ENCODE peak calls at places on chromosome 6, in nine cellular contexts. P is ovary, Y is PC-3, I is A673, O is kidney, W is prostate gland, Q is heart left ventricle, A is spleen, F is tibial artery. E is an unnamed sample. For H3K4me1, the result is how much of the 10 kb centered on the place peaks cover.

GRCh38 chr6:113879186-113880096 is 22.3 kb downstream of the MARCKS start:
- DNase-seq in P (peak), Y (peak), I (peak), O (no peak), W (peak), Q (peak), A (no peak), F (no peak), E (no peak)

GRCh38 chr6:27505209-27506027 is 32.5 kb upstream of the ZNF184 start:
- DNase-seq in P (peak), Y (peak), I (peak), O (no peak), W (peak), Q (no peak), A (no peak), F (no peak), E (no peak)

GRCh38 chr6:31806470-31807272 is at the start of gene LSM2:
- DNase-seq in P (peak), Y (peak), I (peak), O (peak), W (peak), Q (peak), A (peak), F (peak), E (peak)

GRCh38 chr6:101116337-101116736 is 235.2 kb upstream of the ASCC3 start:
- DNase-seq in P (no peak), Y (no peak), I (no peak), O (no peak), W (no peak), Q (no peak), A (no peak), F (no peak), E (no peak)

GRCh38 chr6:10099648-10100047 is 315.2 kb downstream of the TFAP2A start:
- DNase-seq in P (no peak), Y (peak), I (no peak), O (no peak), W (no peak), Q (no peak), A (no peak), F (no peak), E (no peak)

GRCh38 chr6:111445786-111446395 is 37.1 kb downstream of the REV3L start:
- DNase-seq in P (no peak), Y (peak), I (peak), O (no peak), W (no peak), Q (no peak), A (no peak), F (no peak), E (no peak)

GRCh38 chr6:148980234-148980633 is 233.4 kb downstream of the UST start:
- DNase-seq in P (no peak), Y (no peak), I (no peak), O (no peak), W (no peak), Q (no peak), A (no peak), F (no peak), E (no peak)

GRCh38 chr6:24951831-24952299 is 16.1 kb upstream of the RIPOR2 start:
- DNase-seq in P (no peak), Y (no peak), I (no peak), O (no peak), W (no peak), Q (peak), A (peak), F (no peak), E (no peak)

GRCh38 chr6:167560673-167561569 is 236.0 kb downstream of the TTLL2 start:
- DNase-seq in P (no peak), Y (no peak), I (no peak), O (no peak), W (no peak), Q (no peak), A (no peak), F (no peak), E (no peak)

GRCh38 chr6:53918854-53919253 is 124.0 kb downstream of the LRRC1 start:
- DNase-seq in P (no peak), Y (no peak), I (no peak), O (no peak), W (peak), Q (no peak), A (no peak), F (no peak), E (no peak)

GRCh38 chr6:29825848-29826247 is 1.8 kb upstream of the HLA-G start:
- DNase-seq in P (no peak), Y (no peak), I (no peak), O (no peak), W (no peak), Q (no peak), A (no peak), F (no peak), E (no peak)

GRCh38 chr6:145310116-145310515 is 425.2 kb downstream of the EPM2A start:
- DNase-seq in P (no peak), Y (peak), I (no peak), O (no peak), W (no peak), Q (no peak), A (no peak), F (no peak), E (no peak)

GRCh38 chr6:36350681-36351091 is 14.0 kb upstream of the BNIP5 start:
- DNase-seq in P (peak), Y (no peak), I (no peak), O (peak), W (no peak), Q (peak), A (no peak), F (no peak), E (no peak)

GRCh38 chr6:90610671-90611542 is 24.0 kb upstream of the MAP3K7 start:
- DNase-seq in P (peak), Y (no peak), I (peak), O (peak), W (peak), Q (peak), A (peak), F (no peak), E (no peak)

GRCh38 chr6:128053109-128053508 is 152.3 kb upstream of the THEMIS start:
- DNase-seq in P (no peak), Y (no peak), I (no peak), O (no peak), W (no peak), Q (no peak), A (no peak), F (no peak), E (no peak)

GRCh38 chr6:112909781-112910180 is 562.7 kb downstream of the RFPL4B start:
- DNase-seq in P (no peak), Y (peak), I (no peak), O (no peak), W (no peak), Q (no peak), A (no peak), F (no peak), E (no peak)

GRCh38 chr6:189676-190075 is 102.6 kb upstream of the DUSP22 start:
- DNase-seq in P (no peak), Y (no peak), I (no peak), O (no peak), W (no peak), Q (no peak), A (no peak), F (no peak), E (no peak)

GRCh38 chr6:170029416-170030283 is 261.2 kb downstream of the DLL1 start:
- DNase-seq in P (no peak), Y (no peak), I (no peak), O (peak), W (no peak), Q (no peak), A (peak), F (peak), E (no peak)

GRCh38 chr6:134477991-134478635 is 160.2 kb upstream of the SGK1 start:
- DNase-seq in P (no peak), Y (no peak), I (no peak), O (no peak), W (no peak), Q (no peak), A (no peak), F (no peak), E (no peak)

GRCh38 chr6:10237284-10238043 is 177.4 kb downstream of the TFAP2A start:
- DNase-seq in P (no peak), Y (peak), I (no peak), O (no peak), W (no peak), Q (no peak), A (no peak), F (no peak), E (no peak)

GRCh38 chr6:38185244-38185643 is 365.7 kb downstream of the ZFAND3 start:
- DNase-seq in P (no peak), Y (no peak), I (no peak), O (no peak), W (no peak), Q (no peak), A (peak), F (no peak), E (no peak)

GRCh38 chr6:34506718-34507117 is 40.8 kb downstream of the PACSIN1 start:
- DNase-seq in P (no peak), Y (no peak), I (no peak), O (no peak), W (no peak), Q (no peak), A (peak), F (no peak), E (no peak)

GRCh38 chr6:151869787-151870186 is 62.3 kb downstream of the ESR1 start:
- DNase-seq in P (no peak), Y (no peak), I (no peak), O (no peak), W (no peak), Q (no peak), A (no peak), F (no peak), E (no peak)

GRCh38 chr6:136510782-136511181 is 39.4 kb downstream of the MAP7 start:
- DNase-seq in P (no peak), Y (no peak), I (no peak), O (no peak), W (no peak), Q (no peak), A (no peak), F (no peak), E (no peak)

GRCh38 chr6:35970181-35970580 is 49.3 kb upstream of the SRPK1 start:
- DNase-seq in P (no peak), Y (peak), I (no peak), O (no peak), W (no peak), Q (no peak), A (no peak), F (no peak), E (no peak)

GRCh38 chr6:103937389-103937788 is 922.3 kb downstream of the HACE1 start:
- DNase-seq in P (no peak), Y (no peak), I (no peak), O (no peak), W (no peak), Q (no peak), A (no peak), F (no peak), E (no peak)

GRCh38 chr6:112372213-112372806 is 25.2 kb downstream of the RFPL4B start:
- DNase-seq in P (no peak), Y (peak), I (peak), O (no peak), W (no peak), Q (no peak), A (no peak), F (no peak), E (no peak)

GRCh38 chr6:115667478-115667996 is 393.2 kb downstream of the FRK start:
- DNase-seq in P (no peak), Y (no peak), I (no peak), O (no peak), W (no peak), Q (no peak), A (no peak), F (no peak), E (no peak)

GRCh38 chr6:36577298-36577697 is 16.9 kb upstream of the SRSF3 start:
- DNase-seq in P (no peak), Y (peak), I (no peak), O (no peak), W (peak), Q (no peak), A (no peak), F (no peak), E (no peak)

GRCh38 chr6:136471372-136471771 is 78.8 kb downstream of the MAP7 start:
- DNase-seq in P (no peak), Y (no peak), I (no peak), O (no peak), W (no peak), Q (no peak), A (no peak), F (no peak), E (no peak)

GRCh38 chr6:100504786-100505737 is 40.3 kb upstream of the SIM1 start:
- DNase-seq in P (no peak), Y (peak), I (no peak), O (no peak), W (no peak), Q (peak), A (no peak), F (no peak), E (peak)

GRCh38 chr6:98839788-98840361 is 5.5 kb downstream of the POU3F2 start:
- DNase-seq in P (no peak), Y (peak), I (peak), O (no peak), W (no peak), Q (no peak), A (no peak), F (no peak), E (no peak)

GRCh38 chr6:24054388-24054787 is 71.6 kb upstream of the NRSN1 start:
- DNase-seq in P (no peak), Y (no peak), I (no peak), O (no peak), W (no peak), Q (no peak), A (no peak), F (no peak), E (no peak)

GRCh38 chr6:35919085-35919826 is 1.6 kb downstream of the SRPK1 start:
- DNase-seq in P (no peak), Y (peak), I (no peak), O (no peak), W (no peak), Q (no peak), A (no peak), F (no peak), E (no peak)

GRCh38 chr6:168834814-168835213 is 393.8 kb downstream of the SMOC2 start:
- DNase-seq in P (no peak), Y (no peak), I (no peak), O (no peak), W (peak), Q (no peak), A (no peak), F (no peak), E (no peak)

GRCh38 chr6:21507811-21508210 is 85.7 kb upstream of the SOX4 start:
- DNase-seq in P (no peak), Y (peak), I (no peak), O (no peak), W (no peak), Q (no peak), A (no peak), F (no peak), E (no peak)

GRCh38 chr6:9553002-9553401 is 861.9 kb downstream of the TFAP2A start:
- DNase-seq in P (no peak), Y (no peak), I (no peak), O (no peak), W (no peak), Q (no peak), A (no peak), F (no peak), E (no peak)

GRCh38 chr6:135939216-135939610 is 87.7 kb downstream of the PDE7B start:
- DNase-seq in P (peak), Y (no peak), I (no peak), O (no peak), W (no peak), Q (no peak), A (no peak), F (peak), E (no peak)

GRCh38 chr6:7142228-7142801 is 34.6 kb downstream of the RREB1 start:
- DNase-seq in P (no peak), Y (no peak), I (no peak), O (peak), W (no peak), Q (no peak), A (peak), F (no peak), E (no peak)

GRCh38 chr6:7138921-7139358 is 31.2 kb downstream of the RREB1 start:
- DNase-seq in P (no peak), Y (peak), I (no peak), O (no peak), W (no peak), Q (peak), A (no peak), F (no peak), E (no peak)

GRCh38 chr6:7139835-7140470 is 32.2 kb downstream of the RREB1 start:
- DNase-seq in P (no peak), Y (no peak), I (no peak), O (no peak), W (no peak), Q (no peak), A (no peak), F (no peak), E (no peak)

GRCh38 chr6:7143161-7143974 is 35.6 kb downstream of the RREB1 start:
- DNase-seq in P (no peak), Y (no peak), I (no peak), O (no peak), W (no peak), Q (no peak), A (no peak), F (no peak), E (no peak)

DNA sequence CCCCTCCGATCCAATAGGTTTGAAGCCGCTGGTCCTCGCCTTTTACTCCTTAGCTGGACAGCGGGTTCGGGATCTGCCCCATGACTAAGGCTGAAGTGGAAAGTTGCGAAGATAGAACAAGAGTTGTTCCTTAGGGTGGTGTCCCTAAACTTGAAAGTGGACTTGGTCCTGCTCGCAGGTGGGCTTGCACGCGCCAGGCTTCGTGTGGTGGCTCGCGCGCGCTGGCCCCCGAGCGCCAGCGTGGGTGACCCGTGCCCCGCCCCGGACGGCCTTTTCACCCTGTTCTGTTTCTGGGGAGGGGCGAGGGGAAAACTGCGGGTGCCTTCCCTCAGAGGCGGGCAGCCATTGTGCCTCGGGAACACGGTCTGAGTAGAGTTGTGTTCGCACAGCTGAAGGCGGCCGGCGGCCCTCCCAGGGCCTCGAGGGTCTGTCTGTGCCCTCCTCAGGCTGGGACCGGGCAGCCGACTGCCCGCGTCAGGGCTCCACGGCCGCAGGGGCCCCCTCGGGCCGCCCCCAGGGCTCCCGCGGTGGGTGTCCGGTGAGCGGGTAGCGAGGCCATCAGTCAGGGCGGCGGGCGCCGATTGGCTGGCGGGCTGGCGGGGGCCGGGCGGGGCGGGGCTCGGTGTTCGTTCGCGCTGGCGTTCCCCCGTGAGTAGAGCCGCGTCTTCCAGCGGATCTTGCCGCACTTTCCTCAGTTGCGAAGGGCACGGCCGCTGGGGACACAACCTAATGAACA is 33.0 kb downstream of the RREB1 start:
- DNase-seq in P (peak), Y (peak), I (peak), O (peak), W (peak), Q (peak), A (peak), F (peak), E (peak)
- H3K4me1 ChIP-seq in P (under half), Y (half or more), I (half or more), O (half or more), W (under half), Q (half or more), A (half or more), F (under half), E (under half)

GRCh38 chr6:72643214-72643613 is 21.4 kb downstream of the KCNQ5 start:
- DNase-seq in P (no peak), Y (no peak), I (peak), O (no peak), W (no peak), Q (no peak), A (no peak), F (no peak), E (no peak)
- TF ChIP-seq CTCF in P (no peak), Y (no peak), I (peak), O (no peak), W (no peak), Q (no peak), A (no peak), F (no peak), E (no peak)

DNA sequence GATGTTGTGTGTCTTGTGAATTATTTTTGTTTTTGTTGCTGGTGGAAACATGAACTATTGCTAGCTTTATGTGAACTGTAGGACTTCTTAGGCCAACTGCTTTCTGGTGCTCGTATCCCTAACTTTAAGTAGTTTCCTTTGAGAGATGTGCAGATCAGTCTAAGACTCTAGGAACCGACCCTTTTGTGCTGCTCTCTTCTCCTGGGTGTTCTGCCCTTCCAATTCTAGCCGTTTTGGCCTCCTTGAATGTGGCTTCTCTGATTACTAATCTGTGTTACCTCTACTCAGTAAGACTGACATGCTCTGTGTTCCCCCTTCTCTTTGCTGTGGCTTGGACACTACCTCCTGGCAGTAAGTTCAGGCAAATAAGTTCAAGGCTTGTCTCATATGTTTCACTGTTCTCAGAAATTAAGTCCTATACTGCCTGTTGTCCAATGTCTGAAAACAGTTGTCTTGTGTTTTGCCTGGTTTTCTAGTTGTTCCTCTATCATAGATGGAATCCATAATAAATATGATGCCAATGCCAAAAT is 58.0 kb downstream of the FOXO3 start:
- DNase-seq in P (no peak), Y (no peak), I (no peak), O (no peak), W (no peak), Q (no peak), A (no peak), F (no peak), E (no peak)
- H3K4me1 ChIP-seq in P (under half), Y (under half), I (under half), O (under half), W (under half), Q (half or more), A (half or more), F (under half), E (half or more)

GRCh38 chr6:140857734-140858380 is 1274.9 kb upstream of the GJE1 start:
- DNase-seq in P (no peak), Y (peak), I (peak), O (no peak), W (no peak), Q (no peak), A (no peak), F (no peak), E (no peak)
- TF ChIP-seq CTCF in P (peak), Y (no peak), I (no peak), O (no peak), W (no peak), Q (no peak), A (no peak), F (no peak), E (no peak)

DNA sequence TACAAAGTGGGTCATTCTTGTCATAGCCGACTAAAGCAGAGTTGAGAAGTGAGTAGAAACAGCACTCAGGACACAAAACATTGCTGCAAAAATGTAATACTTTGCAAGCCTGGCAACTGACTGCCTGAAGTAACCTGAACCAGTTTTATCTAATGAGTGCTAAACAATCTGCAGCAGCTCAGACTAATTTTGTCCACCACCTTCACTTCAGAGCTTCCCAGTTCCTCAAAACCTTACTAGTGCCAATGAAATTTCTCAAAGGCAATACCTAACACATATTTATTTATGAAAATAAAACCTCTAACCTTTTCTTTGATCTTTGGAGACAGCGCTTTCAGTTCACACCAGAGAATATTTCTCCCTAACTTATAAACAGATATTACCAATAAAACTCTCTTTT is 56.7 kb upstream of the FKBP1C start:
- DNase-seq in P (no peak), Y (no peak), I (no peak), O (no peak), W (no peak), Q (no peak), A (no peak), F (no peak), E (no peak)
- H3K4me1 ChIP-seq in P (under half), Y (under half), I (under half), O (under half), W (under half), Q (under half), A (under half), F (under half), E (under half)

GRCh38 chr6:52010145-52010544 is 77.3 kb downstream of the PKHD1 start:
- DNase-seq in P (no peak), Y (no peak), I (no peak), O (no peak), W (no peak), Q (no peak), A (no peak), F (no peak), E (no peak)
- TF ChIP-seq CTCF in P (no peak), Y (no peak), I (no peak), O (no peak), W (no peak), Q (no peak), A (no peak), F (no peak), E (no peak)

GRCh38 chr6:157239148-157239547 is 84.2 kb downstream of the TMEM242 start:
- DNase-seq in P (no peak), Y (no peak), I (no peak), O (no peak), W (no peak), Q (no peak), A (peak), F (peak), E (no peak)
- H3K4me1 ChIP-seq in P (under half), Y (under half), I (under half), O (under half), W (under half), Q (under half), A (under half), F (under half), E (half or more)